ENCODE peak calls at places on chromosomes 4 and X, in eight cellular contexts. One of them, this sample, is unnamed. For H3K4me1, the result is how much of the 10 kb centered on the place peaks cover.

GRCh38 chrX:152845618-152846240 is 14.9 kb downstream of the NSDHL start:
- DNase-seq in cardiac muscle cell: peak
- DNase-seq in naive thymus-derived CD4-positive, alpha-beta T cell: no peak
- DNase-seq in left lung: no peak
- DNase-seq in astrocyte: no peak
- DNase-seq in CD8-positive, alpha-beta T cell: no peak
- DNase-seq in lower lobe of right lung: no peak
- DNase-seq in IMR-90: no peak
- DNase-seq in this sample: no peak

GRCh38 chrX:39653656-39654055 is 444.1 kb downstream of the BCOR start:
- DNase-seq in cardiac muscle cell: peak
- DNase-seq in naive thymus-derived CD4-positive, alpha-beta T cell: no peak
- DNase-seq in left lung: no peak
- DNase-seq in astrocyte: no peak
- DNase-seq in CD8-positive, alpha-beta T cell: no peak
- DNase-seq in lower lobe of right lung: no peak
- DNase-seq in IMR-90: no peak
- DNase-seq in this sample: no peak

GRCh38 chr4:157678478-157678877 is 457.9 kb downstream of the GRIA2 start:
- DNase-seq in cardiac muscle cell: no peak
- DNase-seq in naive thymus-derived CD4-positive, alpha-beta T cell: no peak
- DNase-seq in left lung: no peak
- DNase-seq in astrocyte: no peak
- DNase-seq in CD8-positive, alpha-beta T cell: no peak
- DNase-seq in lower lobe of right lung: no peak
- DNase-seq in IMR-90: no peak
- DNase-seq in this sample: no peak

GRCh38 chr4:100742045-100742444 is 224.2 kb upstream of the EMCN start:
- DNase-seq in cardiac muscle cell: peak
- DNase-seq in naive thymus-derived CD4-positive, alpha-beta T cell: peak
- DNase-seq in left lung: no peak
- DNase-seq in astrocyte: peak
- DNase-seq in CD8-positive, alpha-beta T cell: no peak
- DNase-seq in lower lobe of right lung: no peak
- DNase-seq in IMR-90: peak
- DNase-seq in this sample: no peak

GRCh38 chr4:36492590-36492989 is 211.2 kb downstream of the DTHD1 start:
- DNase-seq in cardiac muscle cell: no peak
- DNase-seq in naive thymus-derived CD4-positive, alpha-beta T cell: no peak
- DNase-seq in left lung: no peak
- DNase-seq in astrocyte: no peak
- DNase-seq in CD8-positive, alpha-beta T cell: no peak
- DNase-seq in lower lobe of right lung: no peak
- DNase-seq in IMR-90: no peak
- DNase-seq in this sample: no peak

GRCh38 chr4:80446664-80447063 is 111.1 kb downstream of the CFAP299 start:
- DNase-seq in cardiac muscle cell: no peak
- DNase-seq in naive thymus-derived CD4-positive, alpha-beta T cell: no peak
- DNase-seq in left lung: no peak
- DNase-seq in astrocyte: peak
- DNase-seq in CD8-positive, alpha-beta T cell: no peak
- DNase-seq in lower lobe of right lung: no peak
- DNase-seq in IMR-90: peak
- DNase-seq in this sample: no peak

GRCh38 chrX:72111011-72111708 is 20.6 kb downstream of the RTL5 start:
- DNase-seq in cardiac muscle cell: no peak
- DNase-seq in naive thymus-derived CD4-positive, alpha-beta T cell: no peak
- DNase-seq in left lung: no peak
- DNase-seq in astrocyte: no peak
- DNase-seq in CD8-positive, alpha-beta T cell: no peak
- DNase-seq in lower lobe of right lung: no peak
- DNase-seq in IMR-90: no peak
- DNase-seq in this sample: no peak

GRCh38 chr4:23225564-23225963 is 532.8 kb downstream of the GBA3 start:
- DNase-seq in cardiac muscle cell: no peak
- DNase-seq in naive thymus-derived CD4-positive, alpha-beta T cell: no peak
- DNase-seq in left lung: no peak
- DNase-seq in astrocyte: no peak
- DNase-seq in CD8-positive, alpha-beta T cell: no peak
- DNase-seq in lower lobe of right lung: no peak
- DNase-seq in IMR-90: no peak
- DNase-seq in this sample: no peak

GRCh38 chr4:10728016-10728415 is 43.4 kb upstream of the CLNK start:
- DNase-seq in cardiac muscle cell: no peak
- DNase-seq in naive thymus-derived CD4-positive, alpha-beta T cell: no peak
- DNase-seq in left lung: no peak
- DNase-seq in astrocyte: no peak
- DNase-seq in CD8-positive, alpha-beta T cell: no peak
- DNase-seq in lower lobe of right lung: no peak
- DNase-seq in IMR-90: no peak
- DNase-seq in this sample: no peak

GRCh38 chrX:119784747-119785446 is 6.5 kb downstream of the RPL39 start:
- DNase-seq in cardiac muscle cell: peak
- DNase-seq in naive thymus-derived CD4-positive, alpha-beta T cell: peak
- DNase-seq in left lung: no peak
- DNase-seq in astrocyte: no peak
- DNase-seq in CD8-positive, alpha-beta T cell: peak
- DNase-seq in lower lobe of right lung: no peak
- DNase-seq in IMR-90: peak
- DNase-seq in this sample: peak

GRCh38 chr4:2936773-2937145 is 26.4 kb downstream of the NOP14 start:
- DNase-seq in cardiac muscle cell: peak
- DNase-seq in naive thymus-derived CD4-positive, alpha-beta T cell: no peak
- DNase-seq in left lung: no peak
- DNase-seq in astrocyte: peak
- DNase-seq in CD8-positive, alpha-beta T cell: no peak
- DNase-seq in lower lobe of right lung: no peak
- DNase-seq in IMR-90: peak
- DNase-seq in this sample: no peak

GRCh38 chrX:101303790-101304189 is 12.7 kb upstream of the TAF7L start:
- DNase-seq in cardiac muscle cell: no peak
- DNase-seq in naive thymus-derived CD4-positive, alpha-beta T cell: no peak
- DNase-seq in left lung: no peak
- DNase-seq in astrocyte: no peak
- DNase-seq in CD8-positive, alpha-beta T cell: no peak
- DNase-seq in lower lobe of right lung: no peak
- DNase-seq in IMR-90: no peak
- DNase-seq in this sample: no peak

GRCh38 chr4:2934077-2934812 is 29.0 kb downstream of the NOP14 start:
- DNase-seq in cardiac muscle cell: peak
- DNase-seq in naive thymus-derived CD4-positive, alpha-beta T cell: peak
- DNase-seq in left lung: peak
- DNase-seq in astrocyte: peak
- DNase-seq in CD8-positive, alpha-beta T cell: no peak
- DNase-seq in lower lobe of right lung: peak
- DNase-seq in IMR-90: peak
- DNase-seq in this sample: peak

DNA sequence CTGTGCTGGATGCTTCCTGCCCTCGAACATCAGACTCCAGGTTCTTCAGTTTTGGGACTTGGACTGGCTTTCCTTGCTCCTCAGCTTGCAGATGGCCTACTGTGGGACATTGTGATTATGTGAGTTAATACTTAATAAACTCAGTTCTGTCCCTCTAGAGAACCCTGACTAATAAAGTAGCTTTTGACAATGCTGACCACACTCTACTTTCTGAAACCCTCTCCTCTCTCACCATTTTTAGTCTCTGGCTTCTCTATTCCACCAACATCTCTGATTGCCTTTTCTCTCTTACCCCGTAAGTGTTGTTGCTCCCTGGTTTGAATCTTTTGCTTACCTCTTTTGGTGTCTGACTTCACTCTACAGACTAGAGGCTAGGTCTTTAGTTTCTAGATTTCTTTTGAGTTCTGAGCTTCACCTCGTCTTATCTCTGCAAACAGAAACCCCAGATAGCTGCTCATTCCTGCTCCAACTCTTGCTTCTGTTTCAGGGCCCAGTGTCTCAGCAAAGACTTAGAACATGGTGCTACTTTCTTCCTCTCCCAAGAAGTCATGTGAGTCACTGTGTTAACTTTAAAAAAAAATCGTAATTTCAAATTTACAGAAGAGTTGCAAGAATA is 11.4 kb downstream of the TMSB4X start:
- DNase-seq in cardiac muscle cell: no peak
- DNase-seq in naive thymus-derived CD4-positive, alpha-beta T cell: no peak
- DNase-seq in left lung: no peak
- DNase-seq in astrocyte: no peak
- DNase-seq in CD8-positive, alpha-beta T cell: no peak
- DNase-seq in lower lobe of right lung: no peak
- DNase-seq in IMR-90: no peak
- DNase-seq in this sample: no peak
- H3K4me1 ChIP-seq in cardiac muscle cell: under half
- H3K4me1 ChIP-seq in naive thymus-derived CD4-positive, alpha-beta T cell: half or more
- H3K4me1 ChIP-seq in left lung: under half
- H3K4me1 ChIP-seq in astrocyte: under half
- H3K4me1 ChIP-seq in CD8-positive, alpha-beta T cell: half or more
- H3K4me1 ChIP-seq in lower lobe of right lung: under half
- H3K4me1 ChIP-seq in IMR-90: under half
- H3K4me1 ChIP-seq in this sample: under half

DNA sequence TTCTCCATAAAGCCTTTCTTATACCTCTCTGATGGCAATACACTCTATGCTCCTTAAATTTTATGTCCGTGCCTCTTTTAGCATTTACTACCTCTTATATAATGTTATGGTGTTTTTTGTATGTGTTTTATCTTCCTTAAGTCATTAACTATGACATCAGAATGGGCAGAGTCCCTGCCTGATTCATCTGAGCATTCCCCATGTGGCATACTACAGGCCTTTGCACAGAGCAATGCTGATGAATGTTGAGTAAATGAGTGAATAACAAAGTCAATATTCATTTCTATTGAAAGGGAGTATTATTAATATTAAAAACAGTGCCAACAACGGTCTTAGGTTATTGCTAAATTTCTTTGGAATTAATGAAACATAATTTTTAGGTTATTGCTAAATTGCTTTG is 18.8 kb upstream of the RPS6KA3 start:
- DNase-seq in cardiac muscle cell: no peak
- DNase-seq in naive thymus-derived CD4-positive, alpha-beta T cell: no peak
- DNase-seq in left lung: no peak
- DNase-seq in astrocyte: no peak
- DNase-seq in CD8-positive, alpha-beta T cell: no peak
- DNase-seq in lower lobe of right lung: no peak
- DNase-seq in IMR-90: peak
- DNase-seq in this sample: no peak
- H3K4me1 ChIP-seq in cardiac muscle cell: under half
- H3K4me1 ChIP-seq in naive thymus-derived CD4-positive, alpha-beta T cell: under half
- H3K4me1 ChIP-seq in left lung: under half
- H3K4me1 ChIP-seq in astrocyte: under half
- H3K4me1 ChIP-seq in CD8-positive, alpha-beta T cell: under half
- H3K4me1 ChIP-seq in lower lobe of right lung: under half
- H3K4me1 ChIP-seq in IMR-90: under half
- H3K4me1 ChIP-seq in this sample: under half

GRCh38 chr4:141075553-141075952 is 57.7 kb downstream of the RNF150 start:
- DNase-seq in cardiac muscle cell: no peak
- DNase-seq in naive thymus-derived CD4-positive, alpha-beta T cell: no peak
- DNase-seq in left lung: no peak
- DNase-seq in astrocyte: no peak
- DNase-seq in CD8-positive, alpha-beta T cell: no peak
- DNase-seq in lower lobe of right lung: no peak
- DNase-seq in IMR-90: no peak
- DNase-seq in this sample: no peak

GRCh38 chr4:141078871-141079270 is 54.4 kb downstream of the RNF150 start:
- DNase-seq in cardiac muscle cell: peak
- DNase-seq in naive thymus-derived CD4-positive, alpha-beta T cell: no peak
- DNase-seq in left lung: no peak
- DNase-seq in astrocyte: peak
- DNase-seq in CD8-positive, alpha-beta T cell: no peak
- DNase-seq in lower lobe of right lung: no peak
- DNase-seq in IMR-90: peak
- DNase-seq in this sample: no peak

GRCh38 chr4:141079393-141079930 is 53.8 kb downstream of the RNF150 start:
- DNase-seq in cardiac muscle cell: no peak
- DNase-seq in naive thymus-derived CD4-positive, alpha-beta T cell: no peak
- DNase-seq in left lung: no peak
- DNase-seq in astrocyte: no peak
- DNase-seq in CD8-positive, alpha-beta T cell: no peak
- DNase-seq in lower lobe of right lung: no peak
- DNase-seq in IMR-90: no peak
- DNase-seq in this sample: no peak

GRCh38 chr4:141077611-141078225 is 55.6 kb downstream of the RNF150 start:
- DNase-seq in cardiac muscle cell: no peak
- DNase-seq in naive thymus-derived CD4-positive, alpha-beta T cell: no peak
- DNase-seq in left lung: no peak
- DNase-seq in astrocyte: no peak
- DNase-seq in CD8-positive, alpha-beta T cell: no peak
- DNase-seq in lower lobe of right lung: no peak
- DNase-seq in IMR-90: no peak
- DNase-seq in this sample: no peak

DNA sequence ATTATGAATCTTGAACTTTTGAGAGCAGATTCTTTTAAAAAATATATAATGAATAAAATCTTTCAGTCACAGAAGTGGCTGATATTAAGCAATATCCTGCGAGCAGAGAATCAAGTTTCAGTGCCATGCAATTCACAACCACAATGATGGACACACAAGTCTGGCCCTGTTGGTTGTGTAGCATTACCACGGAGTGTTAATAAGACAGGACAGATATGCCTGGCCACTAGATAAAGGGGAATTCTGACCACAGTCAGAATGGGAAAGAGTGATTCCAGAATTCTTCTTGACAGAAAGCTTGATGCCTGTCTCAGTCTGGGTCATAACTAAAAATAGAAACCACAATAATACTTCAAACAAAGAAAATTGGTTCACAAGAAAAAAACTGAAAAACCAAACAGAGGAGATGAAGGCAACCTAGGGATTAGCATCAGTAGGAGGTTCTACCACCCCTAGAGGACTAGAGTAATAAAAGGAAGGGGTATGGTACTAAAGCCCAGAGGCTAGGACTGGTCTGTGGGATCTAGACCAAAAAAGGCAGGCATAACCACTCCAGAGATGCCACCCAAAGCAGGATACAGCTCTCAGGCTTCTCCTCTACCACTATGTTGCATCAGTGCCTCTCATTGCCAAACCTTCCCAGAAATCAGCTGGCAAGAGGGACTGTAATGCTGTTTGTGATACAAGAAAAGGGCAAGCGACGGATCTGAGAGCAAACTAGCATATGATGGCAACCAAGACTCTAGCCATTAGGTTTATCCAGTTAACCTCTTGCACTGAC is 59.0 kb downstream of the RNF150 start:
- DNase-seq in cardiac muscle cell: peak
- DNase-seq in naive thymus-derived CD4-positive, alpha-beta T cell: no peak
- DNase-seq in left lung: no peak
- DNase-seq in astrocyte: peak
- DNase-seq in CD8-positive, alpha-beta T cell: no peak
- DNase-seq in lower lobe of right lung: no peak
- DNase-seq in IMR-90: no peak
- DNase-seq in this sample: no peak
- H3K4me1 ChIP-seq in cardiac muscle cell: under half
- H3K4me1 ChIP-seq in naive thymus-derived CD4-positive, alpha-beta T cell: under half
- H3K4me1 ChIP-seq in left lung: under half
- H3K4me1 ChIP-seq in astrocyte: under half
- H3K4me1 ChIP-seq in CD8-positive, alpha-beta T cell: under half
- H3K4me1 ChIP-seq in lower lobe of right lung: under half
- H3K4me1 ChIP-seq in IMR-90: under half
- H3K4me1 ChIP-seq in this sample: under half

DNA sequence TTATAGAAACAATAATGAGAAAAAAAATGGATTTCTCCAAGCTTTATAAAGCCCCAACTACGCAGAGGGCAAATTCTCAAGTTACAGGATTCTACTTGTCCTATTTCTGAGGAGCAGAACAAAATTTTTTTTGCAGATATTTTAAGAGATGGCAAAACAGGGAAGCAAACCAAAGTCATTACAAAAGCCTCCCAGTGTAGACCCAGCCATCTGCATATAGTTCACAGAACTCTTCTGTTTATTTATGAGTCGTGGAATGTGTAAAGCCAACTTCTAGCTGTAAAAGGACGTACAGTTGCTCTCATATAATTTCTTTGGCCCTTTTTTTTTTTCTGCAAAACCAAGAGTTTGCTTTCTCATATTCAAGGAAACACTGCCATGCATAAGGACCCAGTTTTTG is 120.4 kb downstream of the PCDH7 start:
- DNase-seq in cardiac muscle cell: no peak
- DNase-seq in naive thymus-derived CD4-positive, alpha-beta T cell: no peak
- DNase-seq in left lung: no peak
- DNase-seq in astrocyte: peak
- DNase-seq in CD8-positive, alpha-beta T cell: no peak
- DNase-seq in lower lobe of right lung: no peak
- DNase-seq in IMR-90: peak
- DNase-seq in this sample: no peak
- H3K4me1 ChIP-seq in cardiac muscle cell: half or more
- H3K4me1 ChIP-seq in naive thymus-derived CD4-positive, alpha-beta T cell: under half
- H3K4me1 ChIP-seq in left lung: under half
- H3K4me1 ChIP-seq in astrocyte: under half
- H3K4me1 ChIP-seq in CD8-positive, alpha-beta T cell: under half
- H3K4me1 ChIP-seq in lower lobe of right lung: under half
- H3K4me1 ChIP-seq in IMR-90: under half
- H3K4me1 ChIP-seq in this sample: under half

This sample was measured in colonic mucosa.